ENCODE peak calls at places on chromosomes 4 and X, in six cellular contexts. Q is aorta; B is OCI-LY7; S is GM20000; G is activated CD8-positive, alpha-beta memory T cell treated with anti-CD3 and anti-CD28 coated beads for 48 hours; C is activated T-helper 9 cell treated with anti-CD3 and anti-CD28 coated beads, Interleukin-2, amount 50 U/mL, for 16 hours. P is an unnamed sample.

GRCh38 chr4:185229021-185229818 is 19.8 kb downstream of the SNX25 start:
- DNase-seq in Q (no peak), B (no peak), S (no peak), G (no peak), C (no peak), P (no peak)

GRCh38 chr4:48854982-48855381 is 24.1 kb downstream of the OCIAD1 start:
- DNase-seq in Q (no peak), B (no peak), S (no peak), G (no peak), C (no peak), P (no peak)

GRCh38 chrX:47556045-47556623 is 4.9 kb upstream of the ARAF start:
- DNase-seq in Q (peak; percentile 92), B (peak; percentile 89), S (peak; percentile 64), G (peak; percentile 48), C (peak; percentile 66), P (peak; percentile 97)

GRCh38 chrX:44871114-44871645 is 1.8 kb upstream of the KDM6A start:
- DNase-seq in Q (no peak), B (no peak), S (no peak), G (no peak), C (no peak), P (no peak)

GRCh38 chr4:109040441-109040840 is 262.0 kb downstream of the COL25A1 start:
- DNase-seq in Q (no peak), B (no peak), S (no peak), G (no peak), C (no peak), P (no peak)

GRCh38 chr4:57462843-57463242 is 352.7 kb upstream of the IGFBP7 start:
- DNase-seq in Q (no peak), B (no peak), S (no peak), G (no peak), C (no peak), P (no peak)

GRCh38 chr4:184406915-184407314 is 67.4 kb downstream of the IRF2 start:
- DNase-seq in Q (no peak), B (peak; percentile 21), S (no peak), G (no peak), C (no peak), P (no peak)

GRCh38 chrX:71301195-71301924 is at the start of gene ITGB1BP2:
- DNase-seq in Q (peak; percentile 34), B (no peak), S (no peak), G (no peak), C (no peak), P (peak; percentile 50)

GRCh38 chrX:55783723-55784122 is 66.2 kb downstream of the RRAGB start:
- DNase-seq in Q (no peak), B (no peak), S (no peak), G (no peak), C (no peak), P (no peak)

GRCh38 chr4:11456441-11456840 is 27.7 kb upstream of the HS3ST1 start:
- DNase-seq in Q (no peak), B (no peak), S (no peak), G (no peak), C (no peak), P (no peak)

GRCh38 chrX:119488749-119489148 is 20.5 kb downstream of the SLC25A5 start:
- DNase-seq in Q (peak; percentile 76), B (peak; percentile 45), S (peak; percentile 45), G (no peak), C (no peak), P (peak; percentile 85)

GRCh38 chrX:81259008-81259713 is 57.3 kb downstream of the SH3BGRL start:
- DNase-seq in Q (no peak), B (no peak), S (no peak), G (no peak), C (no peak), P (no peak)

GRCh38 chr4:53321988-53322289 is 43.9 kb downstream of the SCFD2 start:
- DNase-seq in Q (no peak), B (no peak), S (no peak), G (no peak), C (no peak), P (no peak)